ENCODE peak calls at places on chromosomes 12 and 14, in eight cellular contexts. One of them, this sample, is unnamed.

GRCh38 chr12:128623748-128624147 is 200.0 kb downstream of the SLC15A4 start:
- DNase-seq in AG08396: no peak
- DNase-seq in cardiac fibroblast: no peak
- DNase-seq in activated naive CD8-positive, alpha-beta T cell treated with anti-CD3 and anti-CD28 coated beads, Interleukin-2, amount 50 U/mL, for 24 hours: no peak
- DNase-seq in stimulated activated CD8-positive, alpha-beta memory T cell treated with anti-CD3 and anti-CD28 coated beads, Interleukin-2, amount 100 ng/mL, for 48 hours: no peak
- DNase-seq in stimulated activated CD4-positive, alpha-beta T cell treated with anti-CD3 and anti-CD28 coated beads, Interleukin-15, amount 100 ng/mL, for 24 hours: no peak
- DNase-seq in Panc1: no peak
- DNase-seq in HEK293T: no peak
- DNase-seq in this sample: no peak

GRCh38 chr12:122064034-122064777 is 14.3 kb upstream of the MLXIP start:
- DNase-seq in stimulated activated CD8-positive, alpha-beta memory T cell treated with anti-CD3 and anti-CD28 coated beads, Interleukin-2, amount 100 ng/mL, for 48 hours: peak; percentile 30
- DNase-seq in activated naive CD8-positive, alpha-beta T cell treated with anti-CD3 and anti-CD28 coated beads, Interleukin-2, amount 50 U/mL, for 24 hours: peak; percentile 62
- DNase-seq in AG08396: peak; percentile 91
- DNase-seq in Panc1: no peak
- DNase-seq in cardiac fibroblast: peak; percentile 99
- DNase-seq in HEK293T: peak; percentile 93
- DNase-seq in stimulated activated CD4-positive, alpha-beta T cell treated with anti-CD3 and anti-CD28 coated beads, Interleukin-15, amount 100 ng/mL, for 24 hours: peak; percentile 70
- DNase-seq in this sample: peak; percentile 51

GRCh38 chr12:85951823-85952222 is 77.7 kb downstream of the NTS start:
- DNase-seq in AG08396: no peak
- DNase-seq in stimulated activated CD8-positive, alpha-beta memory T cell treated with anti-CD3 and anti-CD28 coated beads, Interleukin-2, amount 100 ng/mL, for 48 hours: no peak
- DNase-seq in Panc1: peak; percentile 10
- DNase-seq in stimulated activated CD4-positive, alpha-beta T cell treated with anti-CD3 and anti-CD28 coated beads, Interleukin-15, amount 100 ng/mL, for 24 hours: no peak
- DNase-seq in activated naive CD8-positive, alpha-beta T cell treated with anti-CD3 and anti-CD28 coated beads, Interleukin-2, amount 50 U/mL, for 24 hours: no peak
- DNase-seq in HEK293T: no peak
- DNase-seq in cardiac fibroblast: peak; percentile 20
- DNase-seq in this sample: no peak

GRCh38 chr14:79186523-79186922 is 1016.4 kb downstream of the NRXN3 start:
- DNase-seq in Panc1: no peak
- DNase-seq in cardiac fibroblast: peak; percentile 39
- DNase-seq in activated naive CD8-positive, alpha-beta T cell treated with anti-CD3 and anti-CD28 coated beads, Interleukin-2, amount 50 U/mL, for 24 hours: no peak
- DNase-seq in stimulated activated CD8-positive, alpha-beta memory T cell treated with anti-CD3 and anti-CD28 coated beads, Interleukin-2, amount 100 ng/mL, for 48 hours: no peak
- DNase-seq in HEK293T: no peak
- DNase-seq in AG08396: no peak
- DNase-seq in stimulated activated CD4-positive, alpha-beta T cell treated with anti-CD3 and anti-CD28 coated beads, Interleukin-15, amount 100 ng/mL, for 24 hours: no peak
- DNase-seq in this sample: no peak

GRCh38 chr14:58428011-58428807 is 690 bp downstream of the KIAA0586 start:
- DNase-seq in Panc1: peak; percentile 32
- DNase-seq in AG08396: peak; percentile 24
- DNase-seq in stimulated activated CD8-positive, alpha-beta memory T cell treated with anti-CD3 and anti-CD28 coated beads, Interleukin-2, amount 100 ng/mL, for 48 hours: no peak
- DNase-seq in cardiac fibroblast: peak; percentile 71
- DNase-seq in stimulated activated CD4-positive, alpha-beta T cell treated with anti-CD3 and anti-CD28 coated beads, Interleukin-15, amount 100 ng/mL, for 24 hours: peak; percentile 17
- DNase-seq in HEK293T: peak; percentile 38
- DNase-seq in activated naive CD8-positive, alpha-beta T cell treated with anti-CD3 and anti-CD28 coated beads, Interleukin-2, amount 50 U/mL, for 24 hours: no peak
- DNase-seq in this sample: no peak

GRCh38 chr14:102870994-102871831 is 51.2 kb upstream of the AMN start:
- DNase-seq in stimulated activated CD8-positive, alpha-beta memory T cell treated with anti-CD3 and anti-CD28 coated beads, Interleukin-2, amount 100 ng/mL, for 48 hours: no peak
- DNase-seq in stimulated activated CD4-positive, alpha-beta T cell treated with anti-CD3 and anti-CD28 coated beads, Interleukin-15, amount 100 ng/mL, for 24 hours: no peak
- DNase-seq in cardiac fibroblast: no peak
- DNase-seq in Panc1: no peak
- DNase-seq in HEK293T: no peak
- DNase-seq in activated naive CD8-positive, alpha-beta T cell treated with anti-CD3 and anti-CD28 coated beads, Interleukin-2, amount 50 U/mL, for 24 hours: no peak
- DNase-seq in AG08396: no peak
- DNase-seq in this sample: no peak

GRCh38 chr14:65421201-65421981 is 8.9 kb downstream of the FUT8 start:
- DNase-seq in AG08396: peak; percentile 39
- DNase-seq in stimulated activated CD4-positive, alpha-beta T cell treated with anti-CD3 and anti-CD28 coated beads, Interleukin-15, amount 100 ng/mL, for 24 hours: no peak
- DNase-seq in stimulated activated CD8-positive, alpha-beta memory T cell treated with anti-CD3 and anti-CD28 coated beads, Interleukin-2, amount 100 ng/mL, for 48 hours: no peak
- DNase-seq in activated naive CD8-positive, alpha-beta T cell treated with anti-CD3 and anti-CD28 coated beads, Interleukin-2, amount 50 U/mL, for 24 hours: no peak
- DNase-seq in HEK293T: no peak
- DNase-seq in cardiac fibroblast: peak; percentile 83
- DNase-seq in Panc1: no peak
- DNase-seq in this sample: no peak

GRCh38 chr14:77965919-77966435 is 166.1 kb downstream of the ADCK1 start:
- DNase-seq in stimulated activated CD8-positive, alpha-beta memory T cell treated with anti-CD3 and anti-CD28 coated beads, Interleukin-2, amount 100 ng/mL, for 48 hours: no peak
- DNase-seq in activated naive CD8-positive, alpha-beta T cell treated with anti-CD3 and anti-CD28 coated beads, Interleukin-2, amount 50 U/mL, for 24 hours: no peak
- DNase-seq in Panc1: no peak
- DNase-seq in cardiac fibroblast: peak; percentile 42
- DNase-seq in HEK293T: no peak
- DNase-seq in stimulated activated CD4-positive, alpha-beta T cell treated with anti-CD3 and anti-CD28 coated beads, Interleukin-15, amount 100 ng/mL, for 24 hours: peak; percentile 6
- DNase-seq in AG08396: peak; percentile 50
- DNase-seq in this sample: no peak

GRCh38 chr14:92760524-92760805 is 12.0 kb upstream of the LGMN start:
- DNase-seq in cardiac fibroblast: no peak
- DNase-seq in AG08396: no peak
- DNase-seq in activated naive CD8-positive, alpha-beta T cell treated with anti-CD3 and anti-CD28 coated beads, Interleukin-2, amount 50 U/mL, for 24 hours: no peak
- DNase-seq in stimulated activated CD4-positive, alpha-beta T cell treated with anti-CD3 and anti-CD28 coated beads, Interleukin-15, amount 100 ng/mL, for 24 hours: no peak
- DNase-seq in stimulated activated CD8-positive, alpha-beta memory T cell treated with anti-CD3 and anti-CD28 coated beads, Interleukin-2, amount 100 ng/mL, for 48 hours: no peak
- DNase-seq in Panc1: no peak
- DNase-seq in HEK293T: no peak
- DNase-seq in this sample: no peak

GRCh38 chr14:31884776-31885379 is 192.2 kb upstream of the ARHGAP5 start:
- DNase-seq in activated naive CD8-positive, alpha-beta T cell treated with anti-CD3 and anti-CD28 coated beads, Interleukin-2, amount 50 U/mL, for 24 hours: no peak
- DNase-seq in cardiac fibroblast: peak; percentile 68
- DNase-seq in Panc1: no peak
- DNase-seq in AG08396: no peak
- DNase-seq in stimulated activated CD8-positive, alpha-beta memory T cell treated with anti-CD3 and anti-CD28 coated beads, Interleukin-2, amount 100 ng/mL, for 48 hours: no peak
- DNase-seq in HEK293T: no peak
- DNase-seq in stimulated activated CD4-positive, alpha-beta T cell treated with anti-CD3 and anti-CD28 coated beads, Interleukin-15, amount 100 ng/mL, for 24 hours: no peak
- DNase-seq in this sample: no peak

GRCh38 chr12:120932956-120933526 is 28.9 kb upstream of the SPPL3 start:
- DNase-seq in stimulated activated CD8-positive, alpha-beta memory T cell treated with anti-CD3 and anti-CD28 coated beads, Interleukin-2, amount 100 ng/mL, for 48 hours: no peak
- DNase-seq in Panc1: no peak
- DNase-seq in cardiac fibroblast: no peak
- DNase-seq in HEK293T: no peak
- DNase-seq in activated naive CD8-positive, alpha-beta T cell treated with anti-CD3 and anti-CD28 coated beads, Interleukin-2, amount 50 U/mL, for 24 hours: no peak
- DNase-seq in AG08396: no peak
- DNase-seq in stimulated activated CD4-positive, alpha-beta T cell treated with anti-CD3 and anti-CD28 coated beads, Interleukin-15, amount 100 ng/mL, for 24 hours: no peak
- DNase-seq in this sample: no peak

GRCh38 chr12:28130625-28131598 is 59.3 kb upstream of the CCDC91 start:
- DNase-seq in Panc1: peak; percentile 94
- DNase-seq in cardiac fibroblast: peak; percentile 100
- DNase-seq in HEK293T: no peak
- DNase-seq in activated naive CD8-positive, alpha-beta T cell treated with anti-CD3 and anti-CD28 coated beads, Interleukin-2, amount 50 U/mL, for 24 hours: no peak
- DNase-seq in AG08396: peak; percentile 44
- DNase-seq in stimulated activated CD4-positive, alpha-beta T cell treated with anti-CD3 and anti-CD28 coated beads, Interleukin-15, amount 100 ng/mL, for 24 hours: peak; percentile 19
- DNase-seq in stimulated activated CD8-positive, alpha-beta memory T cell treated with anti-CD3 and anti-CD28 coated beads, Interleukin-2, amount 100 ng/mL, for 48 hours: no peak
- DNase-seq in this sample: no peak

GRCh38 chr12:24596768-24597388 is 352.0 kb downstream of the BCAT1 start:
- DNase-seq in Panc1: peak; percentile 51
- DNase-seq in stimulated activated CD8-positive, alpha-beta memory T cell treated with anti-CD3 and anti-CD28 coated beads, Interleukin-2, amount 100 ng/mL, for 48 hours: no peak
- DNase-seq in cardiac fibroblast: peak; percentile 73
- DNase-seq in AG08396: peak; percentile 27
- DNase-seq in stimulated activated CD4-positive, alpha-beta T cell treated with anti-CD3 and anti-CD28 coated beads, Interleukin-15, amount 100 ng/mL, for 24 hours: no peak
- DNase-seq in activated naive CD8-positive, alpha-beta T cell treated with anti-CD3 and anti-CD28 coated beads, Interleukin-2, amount 50 U/mL, for 24 hours: no peak
- DNase-seq in HEK293T: peak; percentile 35
- DNase-seq in this sample: no peak

GRCh38 chr12:116599285-116600122 is 40.3 kb downstream of the MAP1LC3B2 start:
- DNase-seq in cardiac fibroblast: peak; percentile 75
- DNase-seq in stimulated activated CD8-positive, alpha-beta memory T cell treated with anti-CD3 and anti-CD28 coated beads, Interleukin-2, amount 100 ng/mL, for 48 hours: peak; percentile 51
- DNase-seq in activated naive CD8-positive, alpha-beta T cell treated with anti-CD3 and anti-CD28 coated beads, Interleukin-2, amount 50 U/mL, for 24 hours: peak; percentile 76
- DNase-seq in Panc1: no peak
- DNase-seq in AG08396: peak; percentile 83
- DNase-seq in HEK293T: peak; percentile 80
- DNase-seq in stimulated activated CD4-positive, alpha-beta T cell treated with anti-CD3 and anti-CD28 coated beads, Interleukin-15, amount 100 ng/mL, for 24 hours: peak; percentile 77
- DNase-seq in this sample: peak; percentile 54

GRCh38 chr12:101759396-101760047 is 20.3 kb upstream of the SYCP3 start:
- DNase-seq in HEK293T: peak; percentile 55
- DNase-seq in cardiac fibroblast: peak; percentile 54
- DNase-seq in stimulated activated CD8-positive, alpha-beta memory T cell treated with anti-CD3 and anti-CD28 coated beads, Interleukin-2, amount 100 ng/mL, for 48 hours: no peak
- DNase-seq in stimulated activated CD4-positive, alpha-beta T cell treated with anti-CD3 and anti-CD28 coated beads, Interleukin-15, amount 100 ng/mL, for 24 hours: no peak
- DNase-seq in AG08396: peak; percentile 41
- DNase-seq in activated naive CD8-positive, alpha-beta T cell treated with anti-CD3 and anti-CD28 coated beads, Interleukin-2, amount 50 U/mL, for 24 hours: no peak
- DNase-seq in Panc1: no peak
- DNase-seq in this sample: no peak

GRCh38 chr12:24505366-24506025 is 443.4 kb downstream of the BCAT1 start:
- DNase-seq in cardiac fibroblast: no peak
- DNase-seq in stimulated activated CD4-positive, alpha-beta T cell treated with anti-CD3 and anti-CD28 coated beads, Interleukin-15, amount 100 ng/mL, for 24 hours: no peak
- DNase-seq in AG08396: no peak
- DNase-seq in HEK293T: no peak
- DNase-seq in activated naive CD8-positive, alpha-beta T cell treated with anti-CD3 and anti-CD28 coated beads, Interleukin-2, amount 50 U/mL, for 24 hours: no peak
- DNase-seq in stimulated activated CD8-positive, alpha-beta memory T cell treated with anti-CD3 and anti-CD28 coated beads, Interleukin-2, amount 100 ng/mL, for 48 hours: no peak
- DNase-seq in Panc1: no peak
- DNase-seq in this sample: no peak

GRCh38 chr14:36996133-36996856 is 176.1 kb downstream of the SLC25A21 start:
- DNase-seq in Panc1: no peak
- DNase-seq in activated naive CD8-positive, alpha-beta T cell treated with anti-CD3 and anti-CD28 coated beads, Interleukin-2, amount 50 U/mL, for 24 hours: no peak
- DNase-seq in stimulated activated CD4-positive, alpha-beta T cell treated with anti-CD3 and anti-CD28 coated beads, Interleukin-15, amount 100 ng/mL, for 24 hours: no peak
- DNase-seq in AG08396: peak; percentile 45
- DNase-seq in stimulated activated CD8-positive, alpha-beta memory T cell treated with anti-CD3 and anti-CD28 coated beads, Interleukin-2, amount 100 ng/mL, for 48 hours: no peak
- DNase-seq in cardiac fibroblast: peak; percentile 84
- DNase-seq in HEK293T: no peak
- DNase-seq in this sample: no peak

GRCh38 chr12:132075714-132076553 is 68.2 kb downstream of the DDX51 start:
- DNase-seq in cardiac fibroblast: no peak
- DNase-seq in AG08396: no peak
- DNase-seq in activated naive CD8-positive, alpha-beta T cell treated with anti-CD3 and anti-CD28 coated beads, Interleukin-2, amount 50 U/mL, for 24 hours: no peak
- DNase-seq in HEK293T: no peak
- DNase-seq in stimulated activated CD4-positive, alpha-beta T cell treated with anti-CD3 and anti-CD28 coated beads, Interleukin-15, amount 100 ng/mL, for 24 hours: no peak
- DNase-seq in stimulated activated CD8-positive, alpha-beta memory T cell treated with anti-CD3 and anti-CD28 coated beads, Interleukin-2, amount 100 ng/mL, for 48 hours: no peak
- DNase-seq in Panc1: no peak
- DNase-seq in this sample: no peak

GRCh38 chr14:32986791-32987545 is 48.3 kb downstream of the NPAS3 start:
- DNase-seq in stimulated activated CD4-positive, alpha-beta T cell treated with anti-CD3 and anti-CD28 coated beads, Interleukin-15, amount 100 ng/mL, for 24 hours: no peak
- DNase-seq in HEK293T: no peak
- DNase-seq in cardiac fibroblast: peak; percentile 70
- DNase-seq in activated naive CD8-positive, alpha-beta T cell treated with anti-CD3 and anti-CD28 coated beads, Interleukin-2, amount 50 U/mL, for 24 hours: no peak
- DNase-seq in Panc1: no peak
- DNase-seq in AG08396: peak; percentile 21
- DNase-seq in stimulated activated CD8-positive, alpha-beta memory T cell treated with anti-CD3 and anti-CD28 coated beads, Interleukin-2, amount 100 ng/mL, for 48 hours: no peak
- DNase-seq in this sample: no peak

GRCh38 chr12:9787340-9787737 is 26.6 kb upstream of the CD69 start:
- DNase-seq in stimulated activated CD8-positive, alpha-beta memory T cell treated with anti-CD3 and anti-CD28 coated beads, Interleukin-2, amount 100 ng/mL, for 48 hours: no peak
- DNase-seq in activated naive CD8-positive, alpha-beta T cell treated with anti-CD3 and anti-CD28 coated beads, Interleukin-2, amount 50 U/mL, for 24 hours: no peak
- DNase-seq in stimulated activated CD4-positive, alpha-beta T cell treated with anti-CD3 and anti-CD28 coated beads, Interleukin-15, amount 100 ng/mL, for 24 hours: no peak
- DNase-seq in AG08396: no peak
- DNase-seq in HEK293T: no peak
- DNase-seq in cardiac fibroblast: peak; percentile 43
- DNase-seq in Panc1: no peak
- DNase-seq in this sample: no peak

GRCh38 chr14:56181666-56182065 is 63.5 kb downstream of the PELI2 start:
- DNase-seq in AG08396: no peak
- DNase-seq in stimulated activated CD4-positive, alpha-beta T cell treated with anti-CD3 and anti-CD28 coated beads, Interleukin-15, amount 100 ng/mL, for 24 hours: no peak
- DNase-seq in stimulated activated CD8-positive, alpha-beta memory T cell treated with anti-CD3 and anti-CD28 coated beads, Interleukin-2, amount 100 ng/mL, for 48 hours: no peak
- DNase-seq in Panc1: no peak
- DNase-seq in activated naive CD8-positive, alpha-beta T cell treated with anti-CD3 and anti-CD28 coated beads, Interleukin-2, amount 50 U/mL, for 24 hours: no peak
- DNase-seq in HEK293T: no peak
- DNase-seq in cardiac fibroblast: peak; percentile 53
- DNase-seq in this sample: no peak

GRCh38 chr12:102484017-102484731 is 3.8 kb upstream of the IGF1 start:
- DNase-seq in stimulated activated CD8-positive, alpha-beta memory T cell treated with anti-CD3 and anti-CD28 coated beads, Interleukin-2, amount 100 ng/mL, for 48 hours: peak; percentile 36
- DNase-seq in activated naive CD8-positive, alpha-beta T cell treated with anti-CD3 and anti-CD28 coated beads, Interleukin-2, amount 50 U/mL, for 24 hours: peak; percentile 69
- DNase-seq in cardiac fibroblast: peak; percentile 71
- DNase-seq in HEK293T: peak; percentile 57
- DNase-seq in AG08396: peak; percentile 66
- DNase-seq in Panc1: peak; percentile 18
- DNase-seq in stimulated activated CD4-positive, alpha-beta T cell treated with anti-CD3 and anti-CD28 coated beads, Interleukin-15, amount 100 ng/mL, for 24 hours: peak; percentile 72
- DNase-seq in this sample: peak; percentile 78

GRCh38 chr12:85369365-85370154 is 89.5 kb downstream of the ALX1 start:
- DNase-seq in stimulated activated CD4-positive, alpha-beta T cell treated with anti-CD3 and anti-CD28 coated beads, Interleukin-15, amount 100 ng/mL, for 24 hours: no peak
- DNase-seq in stimulated activated CD8-positive, alpha-beta memory T cell treated with anti-CD3 and anti-CD28 coated beads, Interleukin-2, amount 100 ng/mL, for 48 hours: no peak
- DNase-seq in AG08396: no peak
- DNase-seq in activated naive CD8-positive, alpha-beta T cell treated with anti-CD3 and anti-CD28 coated beads, Interleukin-2, amount 50 U/mL, for 24 hours: no peak
- DNase-seq in Panc1: no peak
- DNase-seq in HEK293T: peak; percentile 9
- DNase-seq in cardiac fibroblast: no peak
- DNase-seq in this sample: no peak

GRCh38 chr12:80272516-80272915 is 171.5 kb upstream of the PTPRQ start:
- DNase-seq in stimulated activated CD8-positive, alpha-beta memory T cell treated with anti-CD3 and anti-CD28 coated beads, Interleukin-2, amount 100 ng/mL, for 48 hours: no peak
- DNase-seq in activated naive CD8-positive, alpha-beta T cell treated with anti-CD3 and anti-CD28 coated beads, Interleukin-2, amount 50 U/mL, for 24 hours: no peak
- DNase-seq in AG08396: no peak
- DNase-seq in Panc1: no peak
- DNase-seq in stimulated activated CD4-positive, alpha-beta T cell treated with anti-CD3 and anti-CD28 coated beads, Interleukin-15, amount 100 ng/mL, for 24 hours: no peak
- DNase-seq in cardiac fibroblast: no peak
- DNase-seq in HEK293T: no peak
- DNase-seq in this sample: no peak

GRCh38 chr12:6821271-6821673 is 349 bp upstream of the GPR162 start:
- DNase-seq in HEK293T: peak; percentile 44
- DNase-seq in stimulated activated CD8-positive, alpha-beta memory T cell treated with anti-CD3 and anti-CD28 coated beads, Interleukin-2, amount 100 ng/mL, for 48 hours: no peak
- DNase-seq in cardiac fibroblast: peak; percentile 64
- DNase-seq in AG08396: peak; percentile 82
- DNase-seq in Panc1: no peak
- DNase-seq in activated naive CD8-positive, alpha-beta T cell treated with anti-CD3 and anti-CD28 coated beads, Interleukin-2, amount 50 U/mL, for 24 hours: peak; percentile 22
- DNase-seq in stimulated activated CD4-positive, alpha-beta T cell treated with anti-CD3 and anti-CD28 coated beads, Interleukin-15, amount 100 ng/mL, for 24 hours: peak; percentile 53
- DNase-seq in this sample: no peak

GRCh38 chr12:114480309-114481199 is 74.6 kb upstream of the TBX5 start:
- DNase-seq in HEK293T: no peak
- DNase-seq in cardiac fibroblast: peak; percentile 46
- DNase-seq in AG08396: no peak
- DNase-seq in Panc1: no peak
- DNase-seq in stimulated activated CD8-positive, alpha-beta memory T cell treated with anti-CD3 and anti-CD28 coated beads, Interleukin-2, amount 100 ng/mL, for 48 hours: no peak
- DNase-seq in activated naive CD8-positive, alpha-beta T cell treated with anti-CD3 and anti-CD28 coated beads, Interleukin-2, amount 50 U/mL, for 24 hours: no peak
- DNase-seq in stimulated activated CD4-positive, alpha-beta T cell treated with anti-CD3 and anti-CD28 coated beads, Interleukin-15, amount 100 ng/mL, for 24 hours: no peak
- DNase-seq in this sample: no peak

GRCh38 chr12:80195143-80195726 is 95.9 kb downstream of the OTOGL start:
- DNase-seq in stimulated activated CD8-positive, alpha-beta memory T cell treated with anti-CD3 and anti-CD28 coated beads, Interleukin-2, amount 100 ng/mL, for 48 hours: no peak
- DNase-seq in HEK293T: peak; percentile 58
- DNase-seq in cardiac fibroblast: peak; percentile 77
- DNase-seq in AG08396: peak; percentile 41
- DNase-seq in activated naive CD8-positive, alpha-beta T cell treated with anti-CD3 and anti-CD28 coated beads, Interleukin-2, amount 50 U/mL, for 24 hours: no peak
- DNase-seq in stimulated activated CD4-positive, alpha-beta T cell treated with anti-CD3 and anti-CD28 coated beads, Interleukin-15, amount 100 ng/mL, for 24 hours: peak; percentile 7
- DNase-seq in Panc1: peak; percentile 20
- DNase-seq in this sample: no peak

GRCh38 chr12:106291342-106291741 is 11.2 kb upstream of the TCP11L2 start:
- DNase-seq in Panc1: no peak
- DNase-seq in HEK293T: no peak
- DNase-seq in stimulated activated CD8-positive, alpha-beta memory T cell treated with anti-CD3 and anti-CD28 coated beads, Interleukin-2, amount 100 ng/mL, for 48 hours: no peak
- DNase-seq in AG08396: no peak
- DNase-seq in stimulated activated CD4-positive, alpha-beta T cell treated with anti-CD3 and anti-CD28 coated beads, Interleukin-15, amount 100 ng/mL, for 24 hours: no peak
- DNase-seq in activated naive CD8-positive, alpha-beta T cell treated with anti-CD3 and anti-CD28 coated beads, Interleukin-2, amount 50 U/mL, for 24 hours: no peak
- DNase-seq in cardiac fibroblast: no peak
- DNase-seq in this sample: no peak

GRCh38 chr12:121189061-121189886 is 20.7 kb upstream of the P2RX4 start:
- DNase-seq in Panc1: no peak
- DNase-seq in HEK293T: no peak
- DNase-seq in cardiac fibroblast: no peak
- DNase-seq in stimulated activated CD4-positive, alpha-beta T cell treated with anti-CD3 and anti-CD28 coated beads, Interleukin-15, amount 100 ng/mL, for 24 hours: no peak
- DNase-seq in activated naive CD8-positive, alpha-beta T cell treated with anti-CD3 and anti-CD28 coated beads, Interleukin-2, amount 50 U/mL, for 24 hours: no peak
- DNase-seq in AG08396: no peak
- DNase-seq in stimulated activated CD8-positive, alpha-beta memory T cell treated with anti-CD3 and anti-CD28 coated beads, Interleukin-2, amount 100 ng/mL, for 48 hours: no peak
- DNase-seq in this sample: no peak

GRCh38 chr12:102883204-102883799 is 33.7 kb downstream of the PAH start:
- DNase-seq in AG08396: peak; percentile 32
- DNase-seq in Panc1: peak; percentile 25
- DNase-seq in cardiac fibroblast: peak; percentile 30
- DNase-seq in activated naive CD8-positive, alpha-beta T cell treated with anti-CD3 and anti-CD28 coated beads, Interleukin-2, amount 50 U/mL, for 24 hours: peak; percentile 46
- DNase-seq in stimulated activated CD8-positive, alpha-beta memory T cell treated with anti-CD3 and anti-CD28 coated beads, Interleukin-2, amount 100 ng/mL, for 48 hours: peak; percentile 12
- DNase-seq in stimulated activated CD4-positive, alpha-beta T cell treated with anti-CD3 and anti-CD28 coated beads, Interleukin-15, amount 100 ng/mL, for 24 hours: peak; percentile 59
- DNase-seq in HEK293T: peak; percentile 61
- DNase-seq in this sample: peak; percentile 21

GRCh38 chr14:60217713-60218112 is 31.3 kb upstream of the PPM1A start:
- DNase-seq in stimulated activated CD8-positive, alpha-beta memory T cell treated with anti-CD3 and anti-CD28 coated beads, Interleukin-2, amount 100 ng/mL, for 48 hours: no peak
- DNase-seq in Panc1: no peak
- DNase-seq in AG08396: no peak
- DNase-seq in HEK293T: no peak
- DNase-seq in activated naive CD8-positive, alpha-beta T cell treated with anti-CD3 and anti-CD28 coated beads, Interleukin-2, amount 50 U/mL, for 24 hours: no peak
- DNase-seq in cardiac fibroblast: no peak
- DNase-seq in stimulated activated CD4-positive, alpha-beta T cell treated with anti-CD3 and anti-CD28 coated beads, Interleukin-15, amount 100 ng/mL, for 24 hours: no peak
- DNase-seq in this sample: no peak

GRCh38 chr14:58479975-58480374 is 52.5 kb downstream of the KIAA0586 start:
- DNase-seq in Panc1: no peak
- DNase-seq in stimulated activated CD8-positive, alpha-beta memory T cell treated with anti-CD3 and anti-CD28 coated beads, Interleukin-2, amount 100 ng/mL, for 48 hours: no peak
- DNase-seq in stimulated activated CD4-positive, alpha-beta T cell treated with anti-CD3 and anti-CD28 coated beads, Interleukin-15, amount 100 ng/mL, for 24 hours: no peak
- DNase-seq in activated naive CD8-positive, alpha-beta T cell treated with anti-CD3 and anti-CD28 coated beads, Interleukin-2, amount 50 U/mL, for 24 hours: no peak
- DNase-seq in HEK293T: no peak
- DNase-seq in cardiac fibroblast: no peak
- DNase-seq in AG08396: no peak
- DNase-seq in this sample: no peak

GRCh38 chr12:104137175-104137901 is 672 bp downstream of the NFYB start:
- DNase-seq in stimulated activated CD4-positive, alpha-beta T cell treated with anti-CD3 and anti-CD28 coated beads, Interleukin-15, amount 100 ng/mL, for 24 hours: peak; percentile 64
- DNase-seq in activated naive CD8-positive, alpha-beta T cell treated with anti-CD3 and anti-CD28 coated beads, Interleukin-2, amount 50 U/mL, for 24 hours: peak; percentile 61
- DNase-seq in stimulated activated CD8-positive, alpha-beta memory T cell treated with anti-CD3 and anti-CD28 coated beads, Interleukin-2, amount 100 ng/mL, for 48 hours: peak; percentile 33
- DNase-seq in cardiac fibroblast: peak; percentile 51
- DNase-seq in HEK293T: peak; percentile 26
- DNase-seq in Panc1: no peak
- DNase-seq in AG08396: peak; percentile 49
- DNase-seq in this sample: peak; percentile 54

GRCh38 chr12:27511031-27511722 is 12.8 kb upstream of the PPFIBP1 start:
- DNase-seq in HEK293T: no peak
- DNase-seq in activated naive CD8-positive, alpha-beta T cell treated with anti-CD3 and anti-CD28 coated beads, Interleukin-2, amount 50 U/mL, for 24 hours: no peak
- DNase-seq in Panc1: no peak
- DNase-seq in cardiac fibroblast: peak; percentile 32
- DNase-seq in AG08396: no peak
- DNase-seq in stimulated activated CD4-positive, alpha-beta T cell treated with anti-CD3 and anti-CD28 coated beads, Interleukin-15, amount 100 ng/mL, for 24 hours: no peak
- DNase-seq in stimulated activated CD8-positive, alpha-beta memory T cell treated with anti-CD3 and anti-CD28 coated beads, Interleukin-2, amount 100 ng/mL, for 48 hours: no peak
- DNase-seq in this sample: no peak

This sample was measured in stimulated activated naive CD8-positive, alpha-beta T cell treated with anti-CD3 and anti-CD28 coated beads, Interleukin-15, amount 100 ng/mL, for 72 hours.